ENCODE peak calls at places on chromosomes 12 and 14, in ten cellular contexts. J, X, S, I, N, R, Z, P, A and T are unnamed samples.

GRCh38 chr12:115866909-115867525 is 410.5 kb downstream of the MED13L start:
- DNase-seq in Z (no peak), X (peak), I (no peak), A (no peak), P (no peak), J (no peak), N (no peak), R (no peak), S (no peak), T (peak)

GRCh38 chr12:14514154-14514842 is 53.4 kb downstream of the PLBD1 start:
- DNase-seq in N (no peak), S (no peak), J (no peak), R (no peak), P (no peak), A (peak), Z (peak), X (peak), I (no peak), T (peak)

GRCh38 chr14:57390806-57391562 is 598 bp downstream of the NAA30 start:
- DNase-seq in P (peak), A (no peak), Z (peak), N (peak), I (no peak), R (peak), J (no peak), S (no peak), X (peak), T (peak)

GRCh38 chr14:64965356-64966000 is 6.7 kb downstream of the RAB15 start:
- DNase-seq in S (no peak), Z (no peak), R (no peak), P (no peak), I (no peak), X (no peak), N (no peak), J (no peak), A (no peak), T (no peak)

GRCh38 chr14:45757655-45758054 is 504.7 kb upstream of the MIS18BP1 start:
- DNase-seq in S (no peak), X (no peak), J (no peak), Z (no peak), R (no peak), A (no peak), P (no peak), N (no peak), I (no peak), T (no peak)

GRCh38 chr12:117119592-117120198 is 20.5 kb upstream of the TESC start:
- DNase-seq in X (no peak), S (no peak), R (no peak), Z (no peak), J (no peak), I (no peak), A (peak), N (no peak), P (no peak), T (no peak)

GRCh38 chr14:36383674-36384421 is 63.4 kb upstream of the MBIP start:
- DNase-seq in X (no peak), J (no peak), R (no peak), P (no peak), I (no peak), A (no peak), Z (no peak), S (no peak), N (no peak), T (peak)

GRCh38 chr14:93901813-93902212 is 25.3 kb upstream of the FAM181A start:
- DNase-seq in X (no peak), J (no peak), P (no peak), S (no peak), N (no peak), A (no peak), R (no peak), I (no peak), Z (no peak), T (no peak)

GRCh38 chr12:131153016-131153415 is 199.3 kb downstream of the ADGRD1 start:
- DNase-seq in X (no peak), I (peak), R (no peak), Z (no peak), S (no peak), J (no peak), P (no peak), A (no peak), N (no peak), T (no peak)

GRCh38 chr12:57389033-57389432 is 41.8 kb downstream of the R3HDM2 start:
- DNase-seq in P (no peak), Z (no peak), S (no peak), N (no peak), I (no peak), J (no peak), X (no peak), A (peak), R (no peak), T (no peak)

GRCh38 chr12:41904041-41904440 is 240.6 kb downstream of the GXYLT1 start:
- DNase-seq in A (no peak), N (no peak), Z (no peak), P (no peak), J (no peak), X (no peak), I (no peak), R (no peak), S (no peak), T (no peak)

GRCh38 chr12:63068857-63069442 is 82.1 kb downstream of the AVPR1A start:
- DNase-seq in I (no peak), N (no peak), Z (no peak), X (no peak), P (no peak), A (peak), S (no peak), R (no peak), J (no peak), T (no peak)

GRCh38 chr14:36874396-36875138 is 212.9 kb downstream of the PAX9 start:
- DNase-seq in P (no peak), I (no peak), J (no peak), R (no peak), N (no peak), S (no peak), Z (no peak), A (no peak), X (no peak), T (no peak)

GRCh38 chr12:104426926-104427546 is 29.7 kb upstream of the CHST11 start:
- DNase-seq in N (no peak), J (no peak), A (no peak), S (no peak), P (no peak), R (no peak), X (no peak), I (no peak), Z (no peak), T (no peak)

GRCh38 chr14:50531595-50532501 is 521 bp downstream of the MAP4K5 start:
- DNase-seq in Z (peak), X (peak), R (peak), S (peak), N (peak), A (no peak), P (peak), I (no peak), J (peak), T (peak)

GRCh38 chr14:79395061-79395460 is 816.2 kb downstream of the DIO2 start:
- DNase-seq in Z (no peak), J (no peak), R (no peak), I (no peak), A (no peak), X (no peak), P (no peak), N (no peak), S (no peak), T (no peak)

GRCh38 chr12:100574262-100575074 is 984 bp downstream of the GAS2L3 start:
- DNase-seq in R (no peak), A (no peak), I (no peak), X (no peak), S (no peak), N (peak), J (no peak), P (no peak), Z (no peak), T (peak)

GRCh38 chr14:24339284-24340151 is at the start of gene RIPK3:
- DNase-seq in N (no peak), J (no peak), Z (peak), A (no peak), I (no peak), S (no peak), R (no peak), X (peak), P (peak), T (peak)

GRCh38 chr12:100984821-100985220 is 190.2 kb downstream of the ANO4 start:
- DNase-seq in R (no peak), I (no peak), Z (no peak), J (no peak), P (no peak), X (no peak), N (no peak), S (no peak), A (no peak), T (no peak)

GRCh38 chr12:61923152-61923551 is 337.1 kb upstream of the USP15 start:
- DNase-seq in R (no peak), S (no peak), Z (no peak), N (no peak), J (no peak), P (no peak), I (no peak), A (no peak), X (no peak), T (no peak)

GRCh38 chr12:7113389-7113871 is 4.4 kb upstream of the C1RL start:
- DNase-seq in P (peak), S (no peak), X (peak), A (no peak), I (no peak), Z (no peak), R (no peak), J (no peak), N (no peak), T (no peak)

GRCh38 chr12:27970391-27970980 is 2.0 kb downstream of the PTHLH start:
- DNase-seq in J (no peak), S (no peak), R (no peak), A (no peak), I (no peak), Z (no peak), P (peak), N (no peak), X (no peak), T (peak)

GRCh38 chr12:50984899-50985298 is 32.6 kb downstream of the HIGD1C start:
- DNase-seq in R (no peak), X (no peak), P (no peak), A (no peak), J (no peak), N (no peak), Z (no peak), I (no peak), S (no peak), T (no peak)

GRCh38 chr14:51576899-51577298 is 74.8 kb upstream of the FRMD6 start:
- DNase-seq in I (no peak), Z (no peak), X (no peak), J (no peak), N (no peak), A (no peak), R (no peak), P (no peak), S (no peak), T (no peak)

GRCh38 chr12:81468206-81468605 is 290.9 kb downstream of the PPFIA2 start:
- DNase-seq in A (no peak), J (no peak), X (no peak), N (no peak), I (no peak), P (no peak), Z (no peak), R (no peak), S (no peak), T (no peak)

GRCh38 chr12:19236656-19237055 is 107.1 kb downstream of the PLEKHA5 start:
- DNase-seq in A (no peak), P (no peak), Z (no peak), X (no peak), R (no peak), J (no peak), N (no peak), I (no peak), S (no peak), T (no peak)

GRCh38 chr14:91829511-91829910 is 37.8 kb downstream of the TC2N start:
- DNase-seq in N (no peak), I (no peak), A (no peak), S (no peak), R (no peak), X (no peak), J (no peak), P (no peak), Z (no peak), T (no peak)

GRCh38 chr12:127145929-127146789 is 1120.8 kb upstream of the TMEM132C start:
- DNase-seq in S (peak), X (peak), N (peak), A (peak), P (peak), I (peak), Z (peak), J (peak), R (no peak), T (peak)
- TF ChIP-seq POLR2A in S (peak), X (peak), N (no peak), A (no peak), P (no peak), I (no peak), Z (no peak), J (peak), R (no peak), T (peak)

GRCh38 chr12:26091837-26092236 is 33.0 kb downstream of the BHLHE41 start:
- DNase-seq in A (no peak), Z (no peak), J (no peak), R (no peak), S (no peak), N (peak), I (no peak), X (no peak), P (no peak), T (no peak)
- TF ChIP-seq CTCF in A (no peak), Z (no peak), J (peak), R (no peak), S (no peak), N (no peak), I (peak), X (no peak), P (no peak), T (no peak)

DNA sequence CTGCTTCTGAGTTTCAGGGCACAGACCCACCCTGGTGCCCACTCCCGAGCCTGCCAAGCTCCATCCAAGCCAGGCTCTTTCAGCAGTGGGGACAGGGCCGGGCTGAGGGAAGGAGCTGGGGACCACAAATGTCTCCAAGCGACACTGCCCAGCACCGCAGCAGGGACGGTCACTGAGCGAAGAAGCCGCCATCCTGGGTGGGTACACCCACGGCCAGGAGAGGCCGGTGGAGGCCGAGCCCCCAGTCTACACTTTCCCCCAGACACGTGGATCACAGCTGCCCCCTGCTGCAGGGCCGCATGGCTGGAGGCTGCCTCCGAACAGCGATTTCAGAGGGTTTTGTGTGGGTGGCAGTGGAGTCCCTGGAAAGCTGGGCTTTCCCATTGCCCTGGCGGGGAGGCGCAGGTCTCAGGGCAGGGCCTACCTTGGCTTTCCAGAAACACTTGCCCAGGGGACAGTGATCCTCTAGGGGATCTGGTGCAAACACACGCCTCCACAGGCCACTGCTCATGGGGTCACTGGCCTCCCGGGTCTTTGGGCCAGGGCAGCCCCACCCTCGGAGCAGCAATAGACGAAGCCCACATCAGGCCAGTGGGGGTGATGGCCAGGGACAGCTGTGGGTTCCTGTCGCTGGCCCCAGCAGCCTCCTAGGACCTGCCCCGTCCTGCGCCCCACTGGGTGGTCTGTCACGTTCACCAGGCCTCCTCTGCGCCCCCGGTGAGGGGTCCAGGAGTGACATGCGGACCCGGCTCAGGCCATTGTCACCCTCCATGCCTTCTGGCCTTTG is 1.2 kb upstream of the GPR132 start:
- DNase-seq in S (no peak), X (no peak), A (no peak), P (peak), Z (no peak), I (no peak), J (no peak), R (no peak), N (no peak), T (no peak)
- TF ChIP-seq POLR2A in S (no peak), X (no peak), A (no peak), P (no peak), Z (no peak), I (no peak), J (no peak), R (no peak), N (no peak), T (no peak)

DNA sequence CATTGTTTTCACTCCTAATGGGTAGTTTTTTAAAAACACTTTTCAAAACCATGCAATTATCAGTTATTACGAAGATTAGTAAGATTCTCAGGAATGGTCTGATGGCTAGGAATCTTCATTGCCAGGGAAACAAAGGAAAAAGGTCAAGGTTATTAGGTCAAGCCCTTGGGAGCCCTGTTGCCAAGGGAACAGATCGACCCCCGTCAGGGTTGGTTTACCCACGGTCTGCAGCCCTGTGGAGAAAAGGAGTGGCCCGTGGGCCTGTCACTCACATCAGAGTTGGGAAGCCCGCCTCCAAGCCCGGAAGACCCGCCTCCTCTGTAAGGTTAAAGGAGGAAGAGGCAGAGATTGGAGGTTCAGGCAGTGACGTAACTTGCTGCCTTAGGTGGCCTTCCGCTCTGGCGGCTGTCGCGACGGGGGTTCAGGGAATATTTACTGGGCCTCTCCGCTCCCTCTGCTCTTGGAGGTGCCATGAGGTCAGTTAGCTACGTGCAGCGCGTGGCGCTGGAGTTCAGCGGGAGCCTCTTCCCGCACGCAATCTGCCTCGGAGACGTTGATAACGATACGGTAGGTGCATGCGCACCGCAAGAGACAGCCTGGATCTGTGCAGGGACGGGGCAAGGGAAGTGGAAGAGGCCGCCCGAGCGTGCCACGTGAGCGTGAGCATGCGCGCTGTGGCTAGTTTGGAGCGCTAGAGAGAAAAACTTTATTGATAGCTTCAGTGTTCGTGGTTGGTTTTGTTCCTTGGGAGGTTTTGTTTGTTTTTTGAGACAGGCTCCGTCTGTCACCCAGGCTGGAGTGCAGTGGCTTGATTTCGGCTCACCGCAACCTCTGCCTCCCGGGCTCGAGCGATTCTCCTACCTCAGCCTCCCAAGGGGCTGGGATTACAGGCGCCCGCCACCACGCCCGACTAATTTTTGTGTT is at the start of gene ITFG2:
- DNase-seq in S (peak), I (peak), J (peak), R (peak), P (peak), A (peak), N (peak), Z (peak), X (peak), T (peak)
- TF ChIP-seq CTCF in S (no peak), I (no peak), J (peak), R (no peak), P (no peak), A (no peak), N (no peak), Z (no peak), X (no peak), T (no peak)

DNA sequence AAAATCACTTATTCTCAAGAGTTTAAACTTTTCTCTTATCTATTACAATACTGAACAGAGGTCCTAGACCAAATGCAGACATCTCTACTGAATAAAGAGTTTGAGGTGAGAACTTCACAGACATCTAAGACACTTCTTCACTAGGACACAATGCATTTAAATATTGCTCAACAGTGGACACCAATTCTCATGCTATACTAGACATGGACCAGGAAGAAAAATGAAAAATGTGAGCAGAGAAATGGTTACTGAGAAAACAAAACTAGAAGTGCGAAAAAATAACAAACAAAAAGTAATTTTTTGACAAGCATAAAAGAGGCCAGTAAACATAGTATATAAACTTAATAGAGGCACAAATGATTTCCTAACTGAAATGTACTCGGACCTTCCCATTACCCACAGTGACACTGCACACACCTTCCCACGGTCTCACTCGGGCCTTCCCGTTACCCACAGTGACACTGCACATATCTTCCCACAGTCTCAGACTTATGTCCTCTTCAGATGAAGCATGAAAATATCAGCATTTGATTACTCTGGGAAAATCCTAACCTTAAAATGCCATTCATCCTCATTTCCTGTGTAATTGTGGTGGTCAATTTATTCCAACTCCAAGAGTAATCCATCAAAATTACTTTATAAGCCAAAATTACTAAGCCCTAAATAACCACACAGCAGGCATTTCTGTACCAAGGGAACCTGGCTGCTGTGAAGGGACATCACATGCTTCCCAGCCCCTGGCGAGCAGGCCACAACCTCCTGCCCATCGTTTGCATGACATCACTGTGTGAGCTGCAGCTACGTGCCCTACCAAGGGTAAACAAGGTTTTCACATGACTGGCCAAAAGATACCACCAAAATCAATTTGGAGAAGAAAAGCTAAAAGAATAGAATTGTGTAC is 6.4 kb downstream of the SLC15A4 start:
- DNase-seq in X (peak), A (no peak), R (no peak), I (no peak), S (peak), P (no peak), N (no peak), J (no peak), Z (peak), T (peak)
- TF ChIP-seq POLR2A in X (no peak), A (no peak), R (no peak), I (no peak), S (no peak), P (no peak), N (no peak), J (no peak), Z (no peak), T (no peak)

DNA sequence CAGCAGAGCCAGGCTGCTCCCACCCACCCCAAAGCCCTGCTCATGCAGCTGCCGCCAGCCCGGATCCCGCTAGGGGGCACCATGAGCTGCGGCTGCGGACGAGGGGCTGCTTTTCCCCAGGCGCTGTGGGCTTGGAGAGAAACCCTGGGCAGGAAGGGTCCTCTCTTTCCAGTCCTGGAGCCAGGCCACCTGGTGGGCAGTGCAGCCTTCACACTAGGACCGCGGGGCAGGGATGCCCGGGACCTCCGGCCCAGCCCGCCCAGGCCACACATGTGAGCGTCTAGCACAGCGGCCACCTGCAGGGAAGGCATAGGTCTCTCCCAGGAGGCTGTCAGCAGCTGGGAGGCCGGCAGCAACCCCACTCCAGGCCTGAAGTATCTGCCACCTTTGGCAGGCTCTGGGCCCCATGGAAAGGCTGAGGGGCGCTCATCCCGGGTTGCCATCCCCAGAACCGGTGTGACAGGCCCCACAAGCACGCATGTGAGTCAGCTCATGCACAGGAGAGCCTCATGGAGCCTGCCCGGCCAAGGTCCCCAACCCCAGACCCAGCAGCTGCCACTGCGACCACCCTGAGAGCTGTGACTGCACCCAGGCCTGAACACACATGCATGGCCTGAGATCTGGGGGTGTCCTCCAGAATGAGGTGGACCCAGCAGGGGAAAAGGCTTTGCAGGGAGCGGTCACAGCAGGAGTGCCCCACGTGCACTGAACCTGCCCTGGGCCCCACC is 280.0 kb upstream of the RTL1 start:
- DNase-seq in A (no peak), X (no peak), S (no peak), I (peak), R (no peak), P (peak), Z (peak), N (peak), J (no peak), T (no peak)
- TF ChIP-seq CTCF in A (no peak), X (peak), S (peak), I (peak), R (peak), P (no peak), Z (peak), N (peak), J (peak), T (no peak)

GRCh38 chr12:102374190-102374589 is 106.2 kb downstream of the IGF1 start:
- DNase-seq in S (no peak), A (no peak), N (no peak), I (no peak), J (no peak), P (no peak), Z (no peak), X (no peak), R (no peak), T (no peak)
- TF ChIP-seq POLR2A in S (no peak), A (no peak), N (no peak), I (no peak), J (no peak), P (no peak), Z (no peak), X (no peak), R (no peak), T (no peak)